ENCODE peak calls at places on chromosomes 4 and X, in six cellular contexts. U is coronary artery, J is fibroblast of pulmonary artery, G is endothelial cell, F is AG20443, C is fibroblast of mammary gland. E is an unnamed sample.

GRCh38 chr4:36414248-36414647 is 132.8 kb downstream of the DTHD1 start:
- DNase-seq in C (no peak), U (no peak), J (peak), G (no peak), F (no peak), E (no peak)

GRCh38 chr4:147678796-147679549 is 5.0 kb downstream of the PRMT9 start:
- DNase-seq in G (no peak), U (no peak), J (peak), C (peak), F (no peak), E (no peak)

GRCh38 chr4:76449824-76450223 is 14.8 kb downstream of the SHROOM3 start:
- DNase-seq in C (no peak), U (no peak), J (peak), F (no peak), G (no peak), E (no peak)

GRCh38 chrX:118495958-118496762 is 545 bp downstream of the DOCK11 start:
- DNase-seq in G (peak), U (no peak), C (peak), F (peak), J (no peak), E (no peak)

GRCh38 chr4:3676196-3676595 is 90.0 kb upstream of the ADRA2C start:
- DNase-seq in G (no peak), U (no peak), J (no peak), F (no peak), C (no peak), E (no peak)

GRCh38 chr4:54658321-54659093 is 750 bp downstream of the KIT start:
- DNase-seq in J (peak), G (peak), U (no peak), F (peak), C (peak), E (peak)

GRCh38 chrX:142499992-142500391 is 294.9 kb upstream of the MAGEC2 start:
- DNase-seq in C (no peak), F (no peak), J (no peak), U (no peak), G (no peak), E (no peak)

GRCh38 chr4:102345795-102346100 is 466 bp upstream of the SLC39A8 start:
- DNase-seq in U (no peak), C (no peak), G (no peak), J (peak), F (peak), E (peak)

GRCh38 chr4:152014280-152014679 is 253.5 kb upstream of the GATB start:
- DNase-seq in J (no peak), U (no peak), F (no peak), G (no peak), C (no peak), E (no peak)

GRCh38 chr4:156195914-156196313 is 242.2 kb upstream of the CTSO start:
- DNase-seq in G (no peak), U (no peak), J (no peak), C (no peak), F (no peak), E (no peak)

GRCh38 chr4:90095000-90095399 is 32.2 kb upstream of the CCSER1 start:
- DNase-seq in U (no peak), F (no peak), G (no peak), C (no peak), J (no peak), E (no peak)

GRCh38 chrX:24870143-24870542 is 145.6 kb downstream of the ARX start:
- DNase-seq in F (no peak), G (no peak), U (no peak), C (peak), J (peak), E (no peak)

GRCh38 chr4:105637409-105638258 is 70.9 kb downstream of the INTS12 start:
- DNase-seq in G (no peak), J (peak), C (peak), F (no peak), U (no peak), E (no peak)

GRCh38 chrX:51802917-51803688 is 59.9 kb downstream of the GSPT2 start:
- DNase-seq in U (no peak), F (peak), J (peak), G (peak), C (peak), E (no peak)

GRCh38 chr4:71697031-71697430 is 86.8 kb downstream of the GC start:
- DNase-seq in J (no peak), F (no peak), U (no peak), G (no peak), C (no peak), E (no peak)